ENCODE peak calls at places on chromosomes 13 and 19, in seven cellular contexts. One of them, this sample, is unnamed. For H3K27me3 and H3K4me1, the result is how much of the 10 kb centered on the place peaks cover.

GRCh38 chr13:33194820-33195692 is 90.5 kb downstream of the STARD13 start:
- DNase-seq in body of pancreas: peak
- DNase-seq in fibroblast of lung: peak
- DNase-seq in PC-3: peak
- DNase-seq in cardiac muscle cell: peak
- DNase-seq in aorta: no peak
- DNase-seq in PC-9: peak
- DNase-seq in this sample: no peak

GRCh38 chr13:42814868-42815267 is 33.5 kb downstream of the FAM216B start:
- DNase-seq in PC-3: peak
- DNase-seq in PC-9: peak
- DNase-seq in aorta: no peak
- DNase-seq in cardiac muscle cell: peak
- DNase-seq in fibroblast of lung: peak
- DNase-seq in body of pancreas: no peak
- DNase-seq in this sample: peak

GRCh38 chr19:45253396-45254027 is 2.4 kb downstream of the MARK4 start:
- DNase-seq in PC-3: no peak
- DNase-seq in aorta: no peak
- DNase-seq in body of pancreas: no peak
- DNase-seq in fibroblast of lung: peak
- DNase-seq in PC-9: no peak
- DNase-seq in cardiac muscle cell: peak
- DNase-seq in this sample: peak

GRCh38 chr13:48070942-48071341 is 24.0 kb downstream of the MED4 start:
- DNase-seq in body of pancreas: no peak
- DNase-seq in PC-3: no peak
- DNase-seq in cardiac muscle cell: no peak
- DNase-seq in aorta: no peak
- DNase-seq in fibroblast of lung: no peak
- DNase-seq in PC-9: no peak
- DNase-seq in this sample: no peak

GRCh38 chr19:57599761-57600383 is at the start of gene ZNF530:
- DNase-seq in aorta: peak
- DNase-seq in PC-9: peak
- DNase-seq in fibroblast of lung: peak
- DNase-seq in cardiac muscle cell: peak
- DNase-seq in PC-3: peak
- DNase-seq in body of pancreas: peak
- DNase-seq in this sample: peak

GRCh38 chr13:35014606-35015005 is 72.5 kb downstream of the NBEA start:
- DNase-seq in PC-9: no peak
- DNase-seq in PC-3: no peak
- DNase-seq in aorta: no peak
- DNase-seq in cardiac muscle cell: no peak
- DNase-seq in body of pancreas: no peak
- DNase-seq in fibroblast of lung: no peak
- DNase-seq in this sample: no peak

GRCh38 chr19:39660661-39661060 is 4.9 kb downstream of the LGALS16 start:
- DNase-seq in PC-9: no peak
- DNase-seq in PC-3: no peak
- DNase-seq in fibroblast of lung: no peak
- DNase-seq in cardiac muscle cell: no peak
- DNase-seq in aorta: no peak
- DNase-seq in body of pancreas: no peak
- DNase-seq in this sample: no peak

GRCh38 chr19:13865578-13866462 is 11.1 kb upstream of the NANOS3 start:
- DNase-seq in aorta: no peak
- DNase-seq in body of pancreas: peak
- DNase-seq in PC-3: no peak
- DNase-seq in cardiac muscle cell: peak
- DNase-seq in fibroblast of lung: no peak
- DNase-seq in PC-9: peak
- DNase-seq in this sample: no peak

GRCh38 chr19:35816262-35816661 is 3.6 kb upstream of the PRODH2 start:
- DNase-seq in PC-3: no peak
- DNase-seq in aorta: no peak
- DNase-seq in fibroblast of lung: no peak
- DNase-seq in PC-9: no peak
- DNase-seq in cardiac muscle cell: no peak
- DNase-seq in body of pancreas: no peak
- DNase-seq in this sample: no peak

GRCh38 chr13:50801087-50801931 is 42.2 kb downstream of the DLEU7 start:
- DNase-seq in fibroblast of lung: peak
- DNase-seq in aorta: peak
- DNase-seq in body of pancreas: peak
- DNase-seq in PC-3: peak
- DNase-seq in cardiac muscle cell: peak
- DNase-seq in PC-9: no peak
- DNase-seq in this sample: peak

GRCh38 chr13:34308725-34309124 is 490.8 kb downstream of the RFC3 start:
- DNase-seq in PC-3: no peak
- DNase-seq in PC-9: no peak
- DNase-seq in cardiac muscle cell: no peak
- DNase-seq in aorta: no peak
- DNase-seq in fibroblast of lung: peak
- DNase-seq in body of pancreas: no peak
- DNase-seq in this sample: peak

GRCh38 chr13:98275711-98276171 is 98.7 kb upstream of the RNF113B start:
- DNase-seq in aorta: no peak
- DNase-seq in PC-9: no peak
- DNase-seq in cardiac muscle cell: no peak
- DNase-seq in body of pancreas: no peak
- DNase-seq in PC-3: no peak
- DNase-seq in fibroblast of lung: no peak
- DNase-seq in this sample: no peak

GRCh38 chr13:31167490-31167889 is 5.8 kb upstream of the HSPH1 start:
- DNase-seq in PC-3: peak
- DNase-seq in PC-9: no peak
- DNase-seq in fibroblast of lung: no peak
- DNase-seq in aorta: no peak
- DNase-seq in cardiac muscle cell: no peak
- DNase-seq in body of pancreas: no peak
- DNase-seq in this sample: peak

GRCh38 chr19:38736413-38737280 is 7.6 kb downstream of the CAPN12 start:
- DNase-seq in fibroblast of lung: peak
- DNase-seq in cardiac muscle cell: peak
- DNase-seq in aorta: no peak
- DNase-seq in PC-3: peak
- DNase-seq in body of pancreas: peak
- DNase-seq in PC-9: no peak
- DNase-seq in this sample: peak

GRCh38 chr19:4194353-4194752 is 11.9 kb downstream of the ANKRD24 start:
- DNase-seq in cardiac muscle cell: no peak
- DNase-seq in aorta: no peak
- DNase-seq in fibroblast of lung: no peak
- DNase-seq in PC-3: no peak
- DNase-seq in body of pancreas: no peak
- DNase-seq in PC-9: no peak
- DNase-seq in this sample: no peak
- H3K27me3 ChIP-seq in cardiac muscle cell: under half
- H3K27me3 ChIP-seq in aorta: under half
- H3K27me3 ChIP-seq in fibroblast of lung: under half
- H3K27me3 ChIP-seq in PC-3: under half
- H3K27me3 ChIP-seq in body of pancreas: under half
- H3K27me3 ChIP-seq in PC-9: under half
- H3K27me3 ChIP-seq in this sample: under half

GRCh38 chr13:49643003-49643651 is 14.8 kb downstream of the ARL11 start:
- DNase-seq in PC-9: no peak
- DNase-seq in aorta: no peak
- DNase-seq in fibroblast of lung: no peak
- DNase-seq in cardiac muscle cell: no peak
- DNase-seq in body of pancreas: no peak
- DNase-seq in PC-3: no peak
- DNase-seq in this sample: no peak

GRCh38 chr13:49638416-49639072 is 10.2 kb downstream of the ARL11 start:
- DNase-seq in body of pancreas: no peak
- DNase-seq in PC-3: peak
- DNase-seq in aorta: no peak
- DNase-seq in cardiac muscle cell: no peak
- DNase-seq in fibroblast of lung: no peak
- DNase-seq in PC-9: no peak
- DNase-seq in this sample: peak

GRCh38 chr13:49637989-49638388 is 9.7 kb downstream of the ARL11 start:
- DNase-seq in fibroblast of lung: no peak
- DNase-seq in cardiac muscle cell: no peak
- DNase-seq in aorta: no peak
- DNase-seq in PC-9: no peak
- DNase-seq in PC-3: peak
- DNase-seq in body of pancreas: no peak
- DNase-seq in this sample: peak

GRCh38 chr13:49645451-49645850 is 17.1 kb downstream of the ARL11 start:
- DNase-seq in aorta: no peak
- DNase-seq in PC-3: no peak
- DNase-seq in body of pancreas: no peak
- DNase-seq in fibroblast of lung: no peak
- DNase-seq in cardiac muscle cell: no peak
- DNase-seq in PC-9: no peak
- DNase-seq in this sample: no peak

DNA sequence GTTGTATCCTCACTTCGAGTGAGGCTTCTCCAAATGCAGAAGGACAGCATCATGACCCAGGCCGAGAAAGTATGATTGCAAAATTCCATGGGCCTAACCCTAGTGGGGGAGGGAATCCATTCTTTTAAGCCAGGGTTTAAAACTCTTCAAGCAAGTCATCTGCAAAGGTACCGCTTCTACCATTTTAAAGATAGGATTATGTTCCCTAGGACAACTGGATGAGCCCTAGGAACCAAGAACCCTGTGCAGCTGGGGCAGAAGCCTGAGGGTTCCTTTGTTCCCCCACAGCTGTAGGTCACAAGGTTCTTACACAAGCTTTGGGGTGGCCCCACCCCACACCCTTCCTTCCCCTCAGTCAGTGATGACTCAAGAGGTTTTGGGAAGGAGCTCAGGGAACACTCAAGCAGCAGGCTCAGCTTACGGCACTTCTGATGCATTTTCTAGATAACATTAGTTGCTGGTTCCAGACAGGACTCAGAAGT is 13.5 kb downstream of the ARL11 start:
- DNase-seq in PC-3: peak
- DNase-seq in cardiac muscle cell: peak
- DNase-seq in PC-9: peak
- DNase-seq in body of pancreas: no peak
- DNase-seq in aorta: peak
- DNase-seq in fibroblast of lung: peak
- DNase-seq in this sample: peak
- H3K4me1 ChIP-seq in PC-3: under half
- H3K4me1 ChIP-seq in cardiac muscle cell: under half
- H3K4me1 ChIP-seq in PC-9: under half
- H3K4me1 ChIP-seq in body of pancreas: under half
- H3K4me1 ChIP-seq in aorta: under half
- H3K4me1 ChIP-seq in fibroblast of lung: under half
- H3K4me1 ChIP-seq in this sample: under half

GRCh38 chr13:25178070-25178469 is 6.0 kb upstream of the AMER2 start:
- DNase-seq in fibroblast of lung: no peak
- DNase-seq in PC-9: no peak
- DNase-seq in cardiac muscle cell: no peak
- DNase-seq in aorta: no peak
- DNase-seq in PC-3: no peak
- DNase-seq in body of pancreas: no peak
- DNase-seq in this sample: no peak

GRCh38 chr13:25175431-25175830 is 3.3 kb upstream of the AMER2 start:
- DNase-seq in fibroblast of lung: no peak
- DNase-seq in aorta: no peak
- DNase-seq in body of pancreas: no peak
- DNase-seq in PC-9: no peak
- DNase-seq in cardiac muscle cell: no peak
- DNase-seq in PC-3: no peak
- DNase-seq in this sample: no peak

GRCh38 chr13:25177636-25178035 is 5.5 kb upstream of the AMER2 start:
- DNase-seq in cardiac muscle cell: no peak
- DNase-seq in fibroblast of lung: no peak
- DNase-seq in aorta: no peak
- DNase-seq in PC-3: no peak
- DNase-seq in PC-9: no peak
- DNase-seq in body of pancreas: no peak
- DNase-seq in this sample: no peak

GRCh38 chr13:25175026-25175425 is 2.9 kb upstream of the AMER2 start:
- DNase-seq in fibroblast of lung: no peak
- DNase-seq in PC-9: no peak
- DNase-seq in body of pancreas: no peak
- DNase-seq in cardiac muscle cell: no peak
- DNase-seq in PC-3: no peak
- DNase-seq in aorta: no peak
- DNase-seq in this sample: no peak

GRCh38 chr13:25177012-25177411 is 4.9 kb upstream of the AMER2 start:
- DNase-seq in fibroblast of lung: no peak
- DNase-seq in PC-9: no peak
- DNase-seq in cardiac muscle cell: no peak
- DNase-seq in PC-3: no peak
- DNase-seq in aorta: no peak
- DNase-seq in body of pancreas: no peak
- DNase-seq in this sample: no peak
- H3K27me3 ChIP-seq in fibroblast of lung: under half
- H3K27me3 ChIP-seq in PC-9: half or more
- H3K27me3 ChIP-seq in cardiac muscle cell: under half
- H3K27me3 ChIP-seq in PC-3: half or more
- H3K27me3 ChIP-seq in aorta: under half
- H3K27me3 ChIP-seq in body of pancreas: under half
- H3K27me3 ChIP-seq in this sample: half or more

GRCh38 chr13:110907951-110908898 is 6.6 kb downstream of the ANKRD10 start:
- DNase-seq in fibroblast of lung: peak
- DNase-seq in aorta: no peak
- DNase-seq in body of pancreas: peak
- DNase-seq in PC-3: peak
- DNase-seq in PC-9: peak
- DNase-seq in cardiac muscle cell: peak
- DNase-seq in this sample: peak

GRCh38 chr13:110911880-110912279 is 3.0 kb downstream of the ANKRD10 start:
- DNase-seq in PC-9: peak
- DNase-seq in body of pancreas: no peak
- DNase-seq in cardiac muscle cell: no peak
- DNase-seq in fibroblast of lung: peak
- DNase-seq in PC-3: peak
- DNase-seq in aorta: no peak
- DNase-seq in this sample: peak

GRCh38 chr13:110904748-110905147 is 10.1 kb downstream of the ANKRD10 start:
- DNase-seq in PC-3: no peak
- DNase-seq in cardiac muscle cell: no peak
- DNase-seq in body of pancreas: no peak
- DNase-seq in PC-9: no peak
- DNase-seq in aorta: no peak
- DNase-seq in fibroblast of lung: no peak
- DNase-seq in this sample: no peak

GRCh38 chr13:110910013-110910890 is 4.6 kb downstream of the ANKRD10 start:
- DNase-seq in PC-9: no peak
- DNase-seq in body of pancreas: no peak
- DNase-seq in aorta: no peak
- DNase-seq in PC-3: no peak
- DNase-seq in cardiac muscle cell: no peak
- DNase-seq in fibroblast of lung: no peak
- DNase-seq in this sample: no peak

DNA sequence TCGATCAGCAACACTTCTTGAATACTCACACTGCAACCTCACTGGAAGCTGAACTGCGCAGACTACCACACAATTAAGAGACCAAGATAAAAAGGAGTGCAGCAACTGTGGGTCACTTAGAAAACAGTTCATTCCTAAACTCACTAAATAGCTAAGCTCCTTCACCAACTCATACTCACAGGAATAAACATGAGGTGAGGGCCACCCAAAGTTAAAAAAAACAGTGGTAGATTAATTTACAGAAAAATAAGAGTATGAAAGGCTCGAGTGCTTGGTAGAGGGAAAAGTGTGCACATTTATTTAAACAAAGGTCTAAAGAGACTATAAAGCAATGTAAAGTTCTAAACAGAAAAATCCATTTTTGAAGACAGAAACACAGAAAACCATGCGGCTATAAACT is 7.6 kb downstream of the ANKRD10 start:
- DNase-seq in fibroblast of lung: no peak
- DNase-seq in PC-9: no peak
- DNase-seq in cardiac muscle cell: no peak
- DNase-seq in aorta: no peak
- DNase-seq in PC-3: no peak
- DNase-seq in body of pancreas: no peak
- DNase-seq in this sample: no peak
- H3K4me1 ChIP-seq in fibroblast of lung: under half
- H3K4me1 ChIP-seq in PC-9: under half
- H3K4me1 ChIP-seq in cardiac muscle cell: under half
- H3K4me1 ChIP-seq in aorta: under half
- H3K4me1 ChIP-seq in PC-3: under half
- H3K4me1 ChIP-seq in body of pancreas: half or more
- H3K4me1 ChIP-seq in this sample: under half

This sample was measured in foreskin keratinocyte.